ENCODE peak calls at places on chromosomes 6 and 20, in seven cellular contexts. G is stomach, Z is transverse colon, D is HepG2, Q is GM12878, A is upper lobe of left lung, W is K562. O is an unnamed sample.

GRCh38 chr6:111565316-111566221 is 40.1 kb downstream of the TRAF3IP2 start:
- DNase-seq in G (no peak), Z (no peak), D (peak; percentile 30), Q (no peak), A (no peak), W (no peak), O (no peak)

GRCh38 chr6:35085359-35086281 is 55.5 kb downstream of the TCP11 start:
- DNase-seq in G (no peak), Z (no peak), D (no peak), Q (no peak), A (no peak), W (no peak), O (peak; percentile 58)

GRCh38 chr6:45827952-45828530 is 187.6 kb downstream of the CLIC5 start:
- DNase-seq in G (no peak), Z (peak; percentile 43), D (no peak), Q (no peak), A (no peak), W (no peak), O (peak; percentile 69)

GRCh38 chr20:49824206-49824605 is 11.6 kb downstream of the SLC9A8 start:
- DNase-seq in G (no peak), Z (no peak), D (no peak), Q (no peak), A (no peak), W (no peak), O (no peak)

GRCh38 chr6:22068561-22069346 is 228.1 kb downstream of the PRL start:
- DNase-seq in G (no peak), Z (no peak), D (no peak), Q (peak; percentile 64), A (no peak), W (no peak), O (no peak)

GRCh38 chr6:156557269-156557885 is 219.8 kb upstream of the ARID1B start:
- DNase-seq in G (peak; percentile 62), Z (no peak), D (peak; percentile 26), Q (no peak), A (no peak), W (no peak), O (no peak)

GRCh38 chr6:79756496-79756895 is 125.4 kb downstream of the SH3BGRL2 start:
- DNase-seq in G (no peak), Z (no peak), D (no peak), Q (no peak), A (no peak), W (no peak), O (no peak)

GRCh38 chr6:12404651-12405050 is 114.5 kb downstream of the EDN1 start:
- DNase-seq in G (no peak), Z (no peak), D (no peak), Q (no peak), A (no peak), W (no peak), O (no peak)

GRCh38 chr20:53149652-53150205 is 177.6 kb downstream of the TSHZ2 start:
- DNase-seq in G (no peak), Z (no peak), D (no peak), Q (no peak), A (no peak), W (no peak), O (no peak)

GRCh38 chr6:144151010-144151727 is 852 bp downstream of the STX11 start:
- DNase-seq in G (no peak), Z (peak; percentile 28), D (no peak), Q (peak; percentile 88), A (no peak), W (no peak), O (no peak)

GRCh38 chr6:93677297-93677965 is 258.1 kb upstream of the EPHA7 start:
- DNase-seq in G (no peak), Z (no peak), D (no peak), Q (no peak), A (no peak), W (no peak), O (no peak)

GRCh38 chr20:20436689-20437088 is 68.8 kb downstream of the INSM1 start:
- DNase-seq in G (no peak), Z (no peak), D (no peak), Q (no peak), A (peak; percentile 75), W (no peak), O (no peak)

GRCh38 chr20:32520927-32521203 is 64.3 kb downstream of the NOL4L start:
- DNase-seq in G (no peak), Z (no peak), D (no peak), Q (no peak), A (no peak), W (no peak), O (no peak)

GRCh38 chr6:25027221-25027916 is 91.6 kb upstream of the RIPOR2 start:
- DNase-seq in G (peak; percentile 39), Z (peak; percentile 70), D (no peak), Q (peak; percentile 60), A (peak; percentile 52), W (no peak), O (no peak)

GRCh38 chr20:62818592-62819493 is 2.0 kb downstream of the COL9A3 start:
- DNase-seq in G (peak; percentile 81), Z (peak; percentile 56), D (peak; percentile 96), Q (no peak), A (peak; percentile 82), W (no peak), O (peak; percentile 87)

GRCh38 chr20:62518911-62519310 is 43.1 kb upstream of the GATA5 start:
- DNase-seq in G (no peak), Z (no peak), D (no peak), Q (no peak), A (peak; percentile 58), W (no peak), O (no peak)

GRCh38 chr6:40671338-40672050 is 84.3 kb upstream of the LRFN2 start:
- DNase-seq in G (peak; percentile 34), Z (peak; percentile 22), D (peak; percentile 37), Q (no peak), A (no peak), W (no peak), O (no peak)

GRCh38 chr6:51813904-51814303 is 273.5 kb downstream of the PKHD1 start:
- DNase-seq in G (no peak), Z (no peak), D (no peak), Q (no peak), A (no peak), W (no peak), O (no peak)

GRCh38 chr6:142938510-142938909 is 6.5 kb downstream of the HIVEP2 start:
- DNase-seq in G (no peak), Z (no peak), D (no peak), Q (no peak), A (no peak), W (no peak), O (no peak)

GRCh38 chr6:142942805-142943227 is 2.2 kb downstream of the HIVEP2 start:
- DNase-seq in G (no peak), Z (no peak), D (peak; percentile 64), Q (no peak), A (no peak), W (peak; percentile 32), O (no peak)

GRCh38 chr6:142942238-142942637 is 2.7 kb downstream of the HIVEP2 start:
- DNase-seq in G (no peak), Z (no peak), D (no peak), Q (no peak), A (no peak), W (no peak), O (no peak)

GRCh38 chr6:142941018-142941417 is 4.0 kb downstream of the HIVEP2 start:
- DNase-seq in G (no peak), Z (no peak), D (no peak), Q (no peak), A (no peak), W (no peak), O (no peak)

DNA sequence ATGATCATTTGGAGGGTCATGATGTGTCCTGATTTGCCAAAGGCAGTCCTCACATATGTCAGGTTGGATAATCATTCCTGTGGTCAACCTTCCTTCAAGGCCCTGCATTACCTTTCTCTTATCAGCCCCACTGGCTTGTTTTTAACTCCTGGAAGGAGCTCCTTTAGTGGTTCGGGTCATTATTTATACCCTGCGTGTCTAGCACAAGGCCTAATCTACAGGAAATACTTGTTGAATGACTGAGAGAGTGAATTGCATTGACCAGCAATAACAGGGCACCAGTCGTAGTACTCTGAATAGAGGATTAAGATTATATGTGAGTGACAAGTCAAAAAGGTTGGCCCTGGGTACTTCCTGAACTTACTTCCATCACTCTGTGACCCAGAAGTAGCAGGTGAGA is 4.5 kb downstream of the HIVEP2 start:
- DNase-seq in G (no peak), Z (no peak), D (no peak), Q (no peak), A (no peak), W (no peak), O (no peak)
- H3K4me1 ChIP-seq in G (peaks cover 38% of the 10 kb centered on the region), Z (peaks cover 36% of the 10 kb centered on the region), D (peaks cover 28% of the 10 kb centered on the region), Q (peaks cover 15% of the 10 kb centered on the region), A (peaks cover 13% of the 10 kb centered on the region), W (peaks cover 15% of the 10 kb centered on the region), O (peaks cover 19% of the 10 kb centered on the region)

DNA sequence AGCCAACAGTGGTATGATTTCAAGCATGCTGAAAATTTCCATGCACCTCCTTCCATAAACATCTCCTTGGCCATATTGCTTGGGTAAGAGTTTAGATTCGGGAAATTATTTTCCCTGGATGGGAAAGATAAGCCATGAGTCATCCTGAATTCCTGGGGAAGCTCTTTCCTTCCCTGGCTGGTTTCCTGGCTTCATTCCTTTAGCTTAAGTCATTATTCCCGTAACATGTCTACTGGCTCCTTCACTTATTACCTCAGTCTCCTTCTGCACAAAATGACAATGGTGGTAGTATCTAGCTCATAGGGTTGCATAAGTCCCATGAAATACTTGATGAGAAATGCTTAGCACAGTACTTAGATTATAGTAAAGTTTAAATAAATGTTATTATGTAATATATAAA is 27.6 kb downstream of the TINAG start:
- DNase-seq in G (no peak), Z (no peak), D (peak; percentile 1), Q (no peak), A (no peak), W (no peak), O (no peak)
- TF ChIP-seq POLR2AphosphoS5 in G (no peak), Z (no peak), D (no peak), Q (no peak), A (no peak), W (no peak), O (peak; percentile 22)

DNA sequence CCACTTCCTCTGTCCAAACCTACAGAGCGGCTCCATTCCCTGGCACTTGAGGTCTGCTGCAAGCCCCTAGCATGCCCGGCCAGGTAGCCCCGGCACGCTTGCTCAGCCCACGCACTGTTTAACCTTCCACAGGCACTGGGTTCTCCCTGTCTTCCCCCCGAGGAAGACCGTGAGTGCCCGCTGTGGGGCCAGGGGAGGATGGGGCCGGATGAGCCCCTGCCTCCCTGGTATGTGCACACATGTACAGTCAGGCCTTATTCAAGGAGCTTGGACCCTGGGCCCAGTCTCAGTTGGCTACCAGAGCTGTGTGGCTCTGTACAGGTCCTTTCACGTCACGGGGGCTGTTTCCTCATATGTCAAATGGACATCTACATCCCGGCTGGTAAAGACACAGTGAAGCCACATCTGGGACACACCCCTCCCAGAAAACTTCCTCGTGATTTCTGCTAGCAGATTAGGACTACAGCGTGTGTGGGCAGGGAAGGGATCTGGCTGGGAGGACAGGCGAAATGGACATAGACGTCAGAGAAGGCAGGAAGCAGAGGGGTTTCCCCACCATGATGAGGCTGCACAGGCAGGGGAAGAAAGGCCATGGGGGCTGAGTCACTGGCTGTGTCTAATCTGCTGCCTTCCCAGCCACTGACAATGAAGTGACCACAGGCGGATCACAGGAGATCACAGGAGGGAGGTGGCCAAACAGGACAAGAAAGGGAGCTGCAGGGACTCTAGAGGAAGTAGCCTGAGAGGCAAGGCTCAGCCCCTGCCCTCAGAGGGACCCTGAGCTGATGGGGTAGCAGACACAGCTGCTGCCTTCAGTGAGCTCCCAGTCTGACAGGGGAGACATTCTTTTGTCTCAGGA is 62.9 kb downstream of the MRPL14 start:
- DNase-seq in G (peak; percentile 47), Z (peak; percentile 34), D (peak; percentile 56), Q (no peak), A (no peak), W (peak; percentile 61), O (peak; percentile 84)
- TF ChIP-seq EP300 in G (no peak), Z (peak; percentile 22), D (no peak), Q (no peak), A (peak; percentile 73), W (peak; percentile 82), O (peak; percentile 81)

GRCh38 chr20:23362392-23363256 is 642 bp downstream of the GZF1 start:
- DNase-seq in G (peak; percentile 44), Z (peak; percentile 45), D (peak; percentile 46), Q (no peak), A (no peak), W (no peak), O (peak; percentile 76)
- H3K4me1 ChIP-seq in G (peaks cover 68% of the 10 kb centered on the region), Z (peaks cover 61% of the 10 kb centered on the region), D (peaks cover 66% of the 10 kb centered on the region), Q (peaks cover 23% of the 10 kb centered on the region), A (peaks cover 55% of the 10 kb centered on the region), W (peaks cover 27% of the 10 kb centered on the region), O (peaks cover 52% of the 10 kb centered on the region)